ENCODE peak calls at places on chromosomes 6 and 20, in seven cellular contexts. One of them, this sample, is unnamed.

GRCh38 chr6:108238321-108238720 is 22.5 kb downstream of the SNX3 start:
- DNase-seq in PC-3: no peak
- DNase-seq in fibroblast of pulmonary artery: no peak
- DNase-seq in GM12864: no peak
- DNase-seq in GM10248: no peak
- DNase-seq in activated naive CD4-positive, alpha-beta T cell: no peak
- DNase-seq in T-helper 1 cell: no peak
- DNase-seq in this sample: no peak

GRCh38 chr6:156660389-156660788 is 116.8 kb upstream of the ARID1B start:
- DNase-seq in PC-3: no peak
- DNase-seq in fibroblast of pulmonary artery: no peak
- DNase-seq in GM12864: no peak
- DNase-seq in GM10248: no peak
- DNase-seq in activated naive CD4-positive, alpha-beta T cell: no peak
- DNase-seq in T-helper 1 cell: no peak
- DNase-seq in this sample: no peak

GRCh38 chr6:37535701-37536461 is 36.2 kb upstream of the CCDC167 start:
- DNase-seq in PC-3: peak; percentile 40
- DNase-seq in fibroblast of pulmonary artery: no peak
- DNase-seq in GM12864: no peak
- DNase-seq in GM10248: peak; percentile 68
- DNase-seq in activated naive CD4-positive, alpha-beta T cell: no peak
- DNase-seq in T-helper 1 cell: no peak
- DNase-seq in this sample: no peak

GRCh38 chr6:170286934-170287265 is 4.0 kb downstream of the DLL1 start:
- DNase-seq in PC-3: no peak
- DNase-seq in fibroblast of pulmonary artery: no peak
- DNase-seq in GM12864: no peak
- DNase-seq in GM10248: no peak
- DNase-seq in activated naive CD4-positive, alpha-beta T cell: no peak
- DNase-seq in T-helper 1 cell: no peak
- DNase-seq in this sample: no peak

GRCh38 chr6:104784884-104785283 is 74.8 kb downstream of the HACE1 start:
- DNase-seq in PC-3: no peak
- DNase-seq in fibroblast of pulmonary artery: peak; percentile 28
- DNase-seq in GM12864: no peak
- DNase-seq in GM10248: no peak
- DNase-seq in activated naive CD4-positive, alpha-beta T cell: no peak
- DNase-seq in T-helper 1 cell: no peak
- DNase-seq in this sample: peak; percentile 5

GRCh38 chr6:51936536-51936935 is 150.9 kb downstream of the PKHD1 start:
- DNase-seq in PC-3: no peak
- DNase-seq in fibroblast of pulmonary artery: no peak
- DNase-seq in GM12864: no peak
- DNase-seq in GM10248: no peak
- DNase-seq in activated naive CD4-positive, alpha-beta T cell: no peak
- DNase-seq in T-helper 1 cell: no peak
- DNase-seq in this sample: no peak

GRCh38 chr6:32216998-32217397 is 6.9 kb downstream of the NOTCH4 start:
- DNase-seq in PC-3: no peak
- DNase-seq in fibroblast of pulmonary artery: no peak
- DNase-seq in GM12864: no peak
- DNase-seq in GM10248: no peak
- DNase-seq in activated naive CD4-positive, alpha-beta T cell: no peak
- DNase-seq in T-helper 1 cell: no peak
- DNase-seq in this sample: no peak

GRCh38 chr6:144390886-144391285 is 105.8 kb downstream of the UTRN start:
- DNase-seq in PC-3: no peak
- DNase-seq in fibroblast of pulmonary artery: peak; percentile 27
- DNase-seq in GM12864: no peak
- DNase-seq in GM10248: no peak
- DNase-seq in activated naive CD4-positive, alpha-beta T cell: no peak
- DNase-seq in T-helper 1 cell: no peak
- DNase-seq in this sample: no peak

GRCh38 chr20:56716806-56717205 is 87.7 kb downstream of the TFAP2C start:
- DNase-seq in PC-3: no peak
- DNase-seq in fibroblast of pulmonary artery: no peak
- DNase-seq in GM12864: no peak
- DNase-seq in GM10248: no peak
- DNase-seq in activated naive CD4-positive, alpha-beta T cell: no peak
- DNase-seq in T-helper 1 cell: no peak
- DNase-seq in this sample: no peak

GRCh38 chr6:11433860-11434259 is 103.7 kb upstream of the TMEM170B start:
- DNase-seq in PC-3: peak; percentile 24
- DNase-seq in fibroblast of pulmonary artery: no peak
- DNase-seq in GM12864: no peak
- DNase-seq in GM10248: no peak
- DNase-seq in activated naive CD4-positive, alpha-beta T cell: no peak
- DNase-seq in T-helper 1 cell: no peak
- DNase-seq in this sample: no peak

GRCh38 chr6:8059129-8059528 is 5.1 kb downstream of the BLOC1S5 start:
- DNase-seq in PC-3: peak; percentile 57
- DNase-seq in fibroblast of pulmonary artery: peak; percentile 74
- DNase-seq in GM12864: no peak
- DNase-seq in GM10248: no peak
- DNase-seq in activated naive CD4-positive, alpha-beta T cell: no peak
- DNase-seq in T-helper 1 cell: no peak
- DNase-seq in this sample: no peak

GRCh38 chr6:75528423-75528822 is 34.8 kb upstream of the FILIP1 start:
- DNase-seq in PC-3: no peak
- DNase-seq in fibroblast of pulmonary artery: peak; percentile 77
- DNase-seq in GM12864: no peak
- DNase-seq in GM10248: no peak
- DNase-seq in activated naive CD4-positive, alpha-beta T cell: no peak
- DNase-seq in T-helper 1 cell: no peak
- DNase-seq in this sample: no peak

GRCh38 chr6:138555294-138555988 is 56.1 kb upstream of the NHSL1 start:
- DNase-seq in PC-3: peak; percentile 66
- DNase-seq in fibroblast of pulmonary artery: no peak
- DNase-seq in GM12864: no peak
- DNase-seq in GM10248: no peak
- DNase-seq in activated naive CD4-positive, alpha-beta T cell: no peak
- DNase-seq in T-helper 1 cell: no peak
- DNase-seq in this sample: no peak

GRCh38 chr20:31484001-31484400 is 8.9 kb downstream of the REM1 start:
- DNase-seq in PC-3: no peak
- DNase-seq in fibroblast of pulmonary artery: no peak
- DNase-seq in GM12864: no peak
- DNase-seq in GM10248: no peak
- DNase-seq in activated naive CD4-positive, alpha-beta T cell: no peak
- DNase-seq in T-helper 1 cell: no peak
- DNase-seq in this sample: no peak

GRCh38 chr6:25641377-25641776 is 10.6 kb upstream of the SCGN start:
- DNase-seq in PC-3: no peak
- DNase-seq in fibroblast of pulmonary artery: no peak
- DNase-seq in GM12864: no peak
- DNase-seq in GM10248: no peak
- DNase-seq in activated naive CD4-positive, alpha-beta T cell: no peak
- DNase-seq in T-helper 1 cell: no peak
- DNase-seq in this sample: no peak

GRCh38 chr20:1508576-1508975 is 17.4 kb upstream of the SIRPB2 start:
- DNase-seq in PC-3: peak; percentile 32
- DNase-seq in fibroblast of pulmonary artery: no peak
- DNase-seq in GM12864: no peak
- DNase-seq in GM10248: no peak
- DNase-seq in activated naive CD4-positive, alpha-beta T cell: no peak
- DNase-seq in T-helper 1 cell: no peak
- DNase-seq in this sample: no peak